ENCODE peak calls at places on chromosome 17, in seven cellular contexts. U is neural progenitor cell, O is GM12865, P is cardiac muscle cell, M is hepatocyte, Y is HCT116, J is foreskin fibroblast. F is an unnamed sample.

GRCh38 chr17:82944990-82945389 is 105.2 kb upstream of the ZNF750 start:
- DNase-seq in U (no peak), O (no peak), P (no peak), M (no peak), Y (no peak), J (no peak), F (no peak)

GRCh38 chr17:43212641-43213490 is 1.2 kb downstream of the TMEM106A start:
- DNase-seq in U (no peak), O (peak; percentile 36), P (no peak), M (no peak), Y (no peak), J (no peak), F (no peak)

GRCh38 chr17:77407321-77408277 is 266.8 kb downstream of the SEC14L1 start:
- DNase-seq in U (no peak), O (no peak), P (no peak), M (no peak), Y (no peak), J (no peak), F (no peak)

GRCh38 chr17:62994931-62995330 is 28.9 kb downstream of the TANC2 start:
- DNase-seq in U (no peak), O (no peak), P (peak; percentile 37), M (no peak), Y (no peak), J (no peak), F (no peak)

GRCh38 chr17:6831662-6832263 is at the start of gene TEKT1:
- DNase-seq in U (peak; percentile 97), O (peak; percentile 59), P (peak; percentile 86), M (peak; percentile 88), Y (no peak), J (peak; percentile 38), F (no peak)

GRCh38 chr17:76801706-76802105 is 63.8 kb downstream of the MFSD11 start:
- DNase-seq in U (no peak), O (no peak), P (no peak), M (no peak), Y (no peak), J (no peak), F (no peak)

GRCh38 chr17:35808962-35809854 is at the start of gene TAF15:
- DNase-seq in U (peak; percentile 98), O (peak; percentile 99), P (peak; percentile 98), M (peak; percentile 99), Y (peak; percentile 95), J (peak; percentile 99), F (peak; percentile 88)

GRCh38 chr17:73325527-73325842 is 13.7 kb upstream of the CDC42EP4 start:
- DNase-seq in U (no peak), O (no peak), P (no peak), M (peak; percentile 76), Y (no peak), J (peak; percentile 82), F (no peak)

GRCh38 chr17:10021239-10021638 is 116.2 kb upstream of the RCVRN start:
- DNase-seq in U (no peak), O (no peak), P (no peak), M (peak; percentile 51), Y (no peak), J (no peak), F (no peak)

GRCh38 chr17:42891539-42892152 is 9.0 kb upstream of the G6PC1 start:
- DNase-seq in U (peak; percentile 33), O (no peak), P (peak; percentile 72), M (peak; percentile 50), Y (no peak), J (no peak), F (no peak)

GRCh38 chr17:49914096-49914490 is 54.9 kb upstream of the DLX4 start:
- DNase-seq in U (peak; percentile 60), O (no peak), P (no peak), M (no peak), Y (no peak), J (no peak), F (no peak)

GRCh38 chr17:77793146-77793887 is 165.2 kb upstream of the TNRC6C start:
- DNase-seq in U (peak; percentile 41), O (no peak), P (no peak), M (no peak), Y (no peak), J (no peak), F (no peak)

GRCh38 chr17:78132086-78132676 is 1.6 kb downstream of the TMC8 start:
- DNase-seq in U (no peak), O (peak; percentile 87), P (peak; percentile 48), M (peak; percentile 63), Y (no peak), J (no peak), F (no peak)

GRCh38 chr17:66383353-66383752 is 80.9 kb downstream of the PRKCA start:
- DNase-seq in U (no peak), O (no peak), P (no peak), M (no peak), Y (no peak), J (peak; percentile 88), F (no peak)

GRCh38 chr17:73227944-73228343 is 33.7 kb downstream of the CPSF4L start:
- DNase-seq in U (no peak), O (no peak), P (no peak), M (no peak), Y (no peak), J (no peak), F (no peak)

GRCh38 chr17:67260051-67260987 is 15.3 kb upstream of the HELZ start:
- DNase-seq in U (no peak), O (peak; percentile 24), P (no peak), M (peak; percentile 62), Y (no peak), J (peak; percentile 77), F (no peak)

GRCh38 chr17:79024901-79025737 is 1.1 kb downstream of the C1QTNF1 start:
- DNase-seq in U (no peak), O (no peak), P (peak; percentile 48), M (no peak), Y (no peak), J (no peak), F (no peak)

GRCh38 chr17:47250855-47251254 is 2.8 kb upstream of the ITGB3 start:
- DNase-seq in U (no peak), O (no peak), P (no peak), M (no peak), Y (no peak), J (no peak), F (no peak)

GRCh38 chr17:16285646-16286008 is 67.6 kb downstream of the CENPV start:
- DNase-seq in U (no peak), O (no peak), P (no peak), M (no peak), Y (no peak), J (no peak), F (no peak)
- TF ChIP-seq CTCF in U (peak; percentile 64), O (peak; percentile 72), P (peak; percentile 52), M (peak; percentile 50), Y (peak; percentile 70), J (peak; percentile 50), F (peak; percentile 45)

GRCh38 chr17:38733315-38734234 is 3.4 kb downstream of the CISD3 start:
- DNase-seq in U (no peak), O (peak; percentile 57), P (no peak), M (no peak), Y (peak; percentile 24), J (no peak), F (no peak)
- TF ChIP-seq CTCF in U (peak; percentile 19), O (peak; percentile 40), P (peak; percentile 17), M (peak; percentile 24), Y (peak; percentile 43), J (no peak), F (peak; percentile 28)

DNA sequence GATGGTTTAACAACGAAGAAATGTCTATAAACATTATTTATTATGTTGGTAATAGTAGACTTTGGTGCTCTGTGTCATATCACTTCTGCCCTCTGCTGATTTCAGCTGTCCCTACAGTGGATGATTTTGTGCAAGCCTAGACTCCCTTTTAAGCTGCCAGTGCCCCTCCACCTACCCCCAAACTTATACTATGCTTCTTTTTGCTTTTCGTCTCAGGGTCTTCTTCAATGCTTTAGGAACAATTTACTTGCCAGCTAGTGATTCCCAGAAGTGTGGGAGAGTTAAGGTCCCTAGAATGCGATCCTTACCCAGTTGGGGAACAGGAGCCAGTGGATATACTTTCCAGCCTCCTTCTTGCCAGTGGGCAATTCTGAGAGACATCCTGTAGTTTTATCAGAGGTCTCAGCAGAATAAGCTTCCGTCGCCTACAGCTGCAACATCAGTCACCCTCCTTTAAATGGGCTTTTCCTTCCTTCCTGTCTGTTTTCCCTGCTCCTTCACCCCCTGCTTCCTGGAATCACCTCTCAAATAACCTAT is 4.1 kb downstream of the ICAM2 start:
- DNase-seq in U (no peak), O (peak; percentile 32), P (no peak), M (no peak), Y (no peak), J (no peak), F (no peak)
- TF ChIP-seq CTCF in U (peak; percentile 15), O (no peak), P (peak; percentile 20), M (no peak), Y (peak; percentile 34), J (no peak), F (peak; percentile 6)

GRCh38 chr17:7982666-7983065 is 19.7 kb upstream of the GUCY2D start:
- DNase-seq in U (peak; percentile 48), O (no peak), P (peak; percentile 41), M (no peak), Y (no peak), J (no peak), F (no peak)
- TF ChIP-seq CTCF in U (peak; percentile 39), O (no peak), P (peak; percentile 51), M (peak; percentile 28), Y (no peak), J (peak; percentile 3), F (no peak)

GRCh38 chr17:75694536-75694935 is 26.7 kb upstream of the ITGB4 start:
- DNase-seq in U (no peak), O (no peak), P (no peak), M (no peak), Y (no peak), J (no peak), F (no peak)
- TF ChIP-seq CTCF in U (peak; percentile 18), O (no peak), P (no peak), M (no peak), Y (no peak), J (no peak), F (no peak)